ENCODE peak calls at places on chromosome 20, in six cellular contexts. G is astrocyte of the spinal cord; Y is breast epithelium; O is CD8-positive, alpha-beta T cell; V is cardiac muscle cell; X is astrocyte. F is an unnamed sample.

GRCh38 chr20:6886065-6886729 is 118.7 kb downstream of the BMP2 start:
- DNase-seq in X (no peak), Y (no peak), O (no peak), V (no peak), G (peak; percentile 12), F (no peak)

GRCh38 chr20:61263938-61264337 is 11.9 kb downstream of the CDH4 start:
- DNase-seq in G (no peak), O (no peak), V (no peak), X (no peak), Y (no peak), F (no peak)

GRCh38 chr20:63911171-63911570 is 16.2 kb downstream of the DNAJC5 start:
- DNase-seq in Y (no peak), X (peak; percentile 44), O (no peak), V (peak; percentile 27), G (peak; percentile 35), F (no peak)

GRCh38 chr20:10857362-10858070 is 183.7 kb upstream of the JAG1 start:
- DNase-seq in X (peak; percentile 90), V (peak; percentile 94), O (no peak), Y (no peak), G (peak; percentile 83), F (no peak)

GRCh38 chr20:6632187-6632586 is 135.3 kb upstream of the BMP2 start:
- DNase-seq in V (peak; percentile 69), Y (no peak), G (peak; percentile 55), X (peak; percentile 77), O (no peak), F (no peak)

GRCh38 chr20:45592574-45593189 is 13.6 kb upstream of the WFDC8 start:
- DNase-seq in O (no peak), Y (no peak), G (peak; percentile 9), X (peak; percentile 12), V (peak; percentile 46), F (no peak)

GRCh38 chr20:49700411-49701185 is 13.1 kb downstream of the B4GALT5 start:
- DNase-seq in X (peak; percentile 84), Y (no peak), V (peak; percentile 79), G (peak; percentile 75), O (no peak), F (peak; percentile 60)

GRCh38 chr20:45011108-45011526 is 44.8 kb downstream of the STK4 start:
- DNase-seq in G (peak; percentile 80), Y (no peak), V (peak; percentile 86), O (peak; percentile 63), X (peak; percentile 81), F (no peak)

GRCh38 chr20:34058831-34059230 is 53.2 kb downstream of the EIF2S2 start:
- DNase-seq in Y (no peak), G (peak; percentile 23), X (no peak), O (peak; percentile 15), V (peak; percentile 17), F (no peak)

GRCh38 chr20:49112596-49113274 is 66.6 kb downstream of the CSE1L start:
- DNase-seq in G (peak; percentile 42), Y (no peak), X (peak; percentile 32), V (no peak), O (no peak), F (no peak)

GRCh38 chr20:63752411-63753101 is 13.0 kb downstream of the SLC2A4RG start:
- DNase-seq in V (no peak), Y (no peak), X (no peak), G (no peak), O (no peak), F (no peak)

GRCh38 chr20:60064554-60064953 is 106.3 kb downstream of the CDH26 start:
- DNase-seq in O (no peak), X (no peak), V (no peak), Y (no peak), G (no peak), F (no peak)

GRCh38 chr20:44123251-44123650 is 63.7 kb downstream of the JPH2 start:
- DNase-seq in V (no peak), X (no peak), Y (no peak), O (no peak), G (no peak), F (no peak)

GRCh38 chr20:33981964-33982363 is 11.7 kb upstream of the RALY start:
- DNase-seq in V (no peak), Y (no peak), G (no peak), O (no peak), X (no peak), F (no peak)

GRCh38 chr20:836188-836587 is 2.7 kb downstream of the FAM110A start:
- DNase-seq in Y (no peak), V (no peak), X (no peak), O (no peak), G (no peak), F (no peak)

GRCh38 chr20:15342987-15343639 is 1005.7 kb upstream of the FLRT3 start:
- DNase-seq in O (no peak), G (no peak), V (no peak), X (no peak), Y (no peak), F (peak; percentile 0)

GRCh38 chr20:15346657-15347280 is 1009.4 kb upstream of the FLRT3 start:
- DNase-seq in O (no peak), V (no peak), Y (no peak), G (no peak), X (no peak), F (no peak)

DNA sequence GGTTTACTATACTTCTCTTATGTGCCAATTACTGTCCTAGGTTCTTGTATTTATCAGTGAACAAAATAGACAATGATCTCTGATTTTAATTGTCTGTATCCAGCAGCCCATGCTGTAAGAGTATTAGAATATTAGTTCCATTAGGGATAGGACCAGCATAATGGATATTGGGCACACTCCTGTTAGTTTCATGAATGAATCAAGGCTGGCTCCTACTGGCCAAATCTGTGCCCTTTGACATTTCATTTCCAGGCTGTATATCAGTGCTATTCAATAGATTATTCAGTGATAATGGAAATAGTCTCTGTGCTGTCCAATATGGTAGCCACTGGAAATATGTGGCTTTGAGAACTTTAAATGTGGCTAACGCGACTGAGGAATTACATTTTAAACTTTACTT is 1007.9 kb upstream of the FLRT3 start:
- DNase-seq in O (no peak), V (no peak), G (no peak), X (no peak), Y (no peak), F (no peak)
- TF ChIP-seq CTCF in O (no peak), V (no peak), G (no peak), X (no peak), Y (no peak), F (no peak)

DNA sequence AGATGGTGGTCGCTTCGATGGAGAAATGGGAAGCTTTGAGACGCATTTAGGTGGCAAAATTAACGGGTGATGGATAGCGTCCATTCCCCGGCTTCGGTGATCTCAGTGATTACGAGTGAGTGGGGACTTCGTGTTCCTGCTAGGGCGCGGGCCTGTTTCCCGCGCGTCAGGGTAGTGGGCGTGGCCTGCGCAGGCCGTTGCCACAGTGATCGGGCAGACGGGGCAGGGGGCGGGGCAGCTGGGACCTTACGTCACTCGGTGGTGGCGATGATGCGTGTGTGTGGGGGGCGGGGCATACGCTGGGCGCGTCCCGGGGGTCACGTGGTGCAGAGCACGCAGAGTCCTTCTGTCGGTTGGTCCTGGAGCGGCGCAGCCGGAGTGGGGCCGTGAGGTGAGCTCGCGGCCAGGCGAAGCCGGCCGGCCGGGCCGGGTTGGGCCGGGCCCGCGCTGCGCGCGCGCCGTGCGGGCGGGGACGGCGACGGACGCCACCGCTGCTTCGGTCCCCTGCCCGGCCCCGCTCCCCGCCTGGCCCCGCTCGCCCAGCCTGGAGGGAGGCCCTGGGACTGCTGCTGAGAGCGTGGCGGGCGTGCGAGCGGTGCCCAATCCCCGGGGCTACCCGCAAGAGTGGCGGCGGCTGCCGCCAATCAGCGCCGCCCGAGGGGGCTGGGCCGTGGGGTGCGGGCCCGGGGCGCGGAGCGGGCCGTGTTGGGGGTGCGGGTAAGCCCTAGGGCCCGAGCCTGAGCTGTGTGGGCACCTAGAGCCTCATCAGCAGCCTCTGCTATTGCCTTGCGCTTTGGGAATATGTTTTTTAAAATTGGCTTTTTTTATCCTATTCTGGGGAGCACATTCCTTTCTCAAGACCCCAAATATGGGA is at the start of gene PHF20:
- DNase-seq in V (peak; percentile 99), Y (peak; percentile 99), G (peak; percentile 98), O (peak; percentile 100), X (peak; percentile 87), F (peak; percentile 97)
- TF ChIP-seq CTCF in V (no peak), Y (no peak), G (no peak), O (no peak), X (no peak), F (no peak)

GRCh38 chr20:47373206-47373722 is 16.8 kb upstream of the ZMYND8 start:
- DNase-seq in G (no peak), O (no peak), Y (no peak), X (no peak), V (no peak), F (no peak)

GRCh38 chr20:47380481-47380880 is 24.0 kb upstream of the ZMYND8 start:
- DNase-seq in Y (no peak), X (peak; percentile 48), V (peak; percentile 34), G (no peak), O (no peak), F (no peak)

GRCh38 chr20:47379433-47380150 is 23.1 kb upstream of the ZMYND8 start:
- DNase-seq in O (no peak), G (peak; percentile 73), V (peak; percentile 93), Y (no peak), X (peak; percentile 98), F (no peak)

GRCh38 chr20:47382746-47383145 is 26.2 kb upstream of the ZMYND8 start:
- DNase-seq in X (no peak), Y (no peak), V (no peak), G (no peak), O (no peak), F (no peak)

GRCh38 chr20:47377122-47377722 is 20.7 kb upstream of the ZMYND8 start:
- DNase-seq in Y (no peak), O (no peak), V (no peak), G (no peak), X (no peak), F (no peak)
- TF ChIP-seq CTCF in Y (no peak), O (no peak), V (no peak), G (no peak), X (no peak), F (no peak)

GRCh38 chr20:17651761-17652388 is 30.2 kb downstream of the RRBP1 start:
- DNase-seq in Y (no peak), V (no peak), O (no peak), X (no peak), G (no peak), F (no peak)
- TF ChIP-seq CTCF in Y (no peak), V (no peak), O (no peak), X (no peak), G (no peak), F (no peak)

DNA sequence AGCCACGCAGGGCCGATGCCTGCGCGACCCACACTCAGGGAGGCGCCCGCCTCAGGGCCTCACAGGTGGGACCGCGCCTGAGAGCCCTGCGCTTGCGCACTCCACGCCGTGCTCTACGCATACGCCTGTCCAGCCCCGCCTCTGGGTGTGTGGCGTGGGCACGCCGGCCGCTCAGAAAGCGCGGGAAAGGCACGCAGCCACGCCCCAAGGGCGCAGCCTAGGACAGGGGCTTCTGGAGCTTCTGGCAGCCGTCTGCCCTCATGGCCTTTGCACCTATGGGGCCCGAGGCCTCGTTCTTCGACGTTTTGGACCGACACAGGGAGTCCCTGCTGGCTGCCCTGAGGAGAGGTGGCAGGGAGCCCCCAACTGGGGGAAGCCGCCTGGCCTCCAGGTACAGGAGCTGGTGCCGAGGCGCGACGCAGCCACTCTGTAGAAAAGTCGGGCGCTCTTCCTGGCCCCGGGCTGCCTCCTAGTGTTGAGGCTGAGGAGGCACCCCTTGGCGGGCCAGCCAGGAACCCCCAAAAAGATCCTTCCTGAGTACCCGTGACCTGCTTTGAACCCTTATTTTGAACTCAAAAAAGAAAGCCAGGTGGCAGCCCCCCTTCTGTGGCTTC is at the start of gene SPO11:
- DNase-seq in X (no peak), O (no peak), G (no peak), V (no peak), Y (no peak), F (no peak)
- TF ChIP-seq CTCF in X (no peak), O (no peak), G (peak; percentile 19), V (no peak), Y (no peak), F (no peak)

GRCh38 chr20:32648761-32649615 is 24.8 kb downstream of the C20orf203 start:
- DNase-seq in Y (no peak), V (peak; percentile 58), O (no peak), X (no peak), G (no peak), F (no peak)
- TF ChIP-seq CTCF in Y (no peak), V (no peak), O (no peak), X (no peak), G (no peak), F (no peak)

F was measured in AG09319.